ENCODE peak calls at places on chromosomes 5 and 9, in seven cellular contexts. L is cardiac muscle cell; B is CD8-positive, alpha-beta memory T cell; J is tibial nerve; O is PC-3; A is aorta; U is left lung. V is an unnamed sample.

GRCh38 chr5:66041612-66042011 is 102.5 kb upstream of the SREK1 start:
- DNase-seq in L (no peak), B (no peak), J (no peak), O (no peak), A (no peak), U (no peak), V (no peak)

GRCh38 chr5:103667068-103667467 is 104.5 kb upstream of the NUDT12 start:
- DNase-seq in L (no peak), B (no peak), J (no peak), O (peak; percentile 72), A (no peak), U (no peak), V (no peak)

GRCh38 chr5:144230806-144231205 is 60.1 kb downstream of the KCTD16 start:
- DNase-seq in L (no peak), B (no peak), J (no peak), O (no peak), A (no peak), U (no peak), V (no peak)

GRCh38 chr9:78365979-78366697 is 69.2 kb downstream of the PSAT1 start:
- DNase-seq in L (peak; percentile 22), B (no peak), J (no peak), O (peak; percentile 52), A (no peak), U (no peak), V (no peak)

GRCh38 chr5:176892663-176893062 is 6.5 kb downstream of the HK3 start:
- DNase-seq in L (no peak), B (no peak), J (no peak), O (no peak), A (no peak), U (no peak), V (no peak)

GRCh38 chr9:88605500-88606172 is 70.7 kb downstream of the NXNL2 start:
- DNase-seq in L (no peak), B (no peak), J (no peak), O (no peak), A (no peak), U (no peak), V (no peak)

GRCh38 chr5:36241636-36242533 is at the start of gene NADK2:
- DNase-seq in L (peak; percentile 97), B (peak; percentile 96), J (peak; percentile 93), O (peak; percentile 97), A (peak; percentile 98), U (peak; percentile 96), V (peak; percentile 96)

GRCh38 chr9:130482463-130482862 is 37.7 kb downstream of the ASS1 start:
- DNase-seq in L (peak; percentile 13), B (no peak), J (no peak), O (no peak), A (no peak), U (no peak), V (no peak)

GRCh38 chr9:137621131-137621757 is 2.4 kb downstream of the EHMT1 start:
- DNase-seq in L (no peak), B (no peak), J (no peak), O (peak; percentile 19), A (no peak), U (peak; percentile 3), V (no peak)

GRCh38 chr5:14429102-14429501 is 152.5 kb upstream of the OTULINL start:
- DNase-seq in L (peak; percentile 17), B (no peak), J (no peak), O (no peak), A (no peak), U (no peak), V (no peak)

GRCh38 chr9:33637881-33638280 is 113.8 kb downstream of the ANKRD18B start:
- DNase-seq in L (no peak), B (peak; percentile 0), J (no peak), O (no peak), A (no peak), U (no peak), V (no peak)

GRCh38 chr5:80251636-80252035 is 4.2 kb downstream of the SERINC5 start:
- DNase-seq in L (no peak), B (no peak), J (no peak), O (no peak), A (no peak), U (no peak), V (no peak)

GRCh38 chr9:136482046-136482792 is 621 bp downstream of the SEC16A start:
- DNase-seq in L (peak; percentile 21), B (peak; percentile 53), J (peak; percentile 29), O (peak; percentile 9), A (no peak), U (no peak), V (no peak)

GRCh38 chr5:135452366-135453030 is 347 bp upstream of the TIFAB start:
- DNase-seq in L (no peak), B (no peak), J (no peak), O (no peak), A (no peak), U (no peak), V (no peak)

GRCh38 chr5:131379723-131380122 is 115.9 kb downstream of the CDC42SE2 start:
- DNase-seq in L (no peak), B (peak; percentile 88), J (no peak), O (peak; percentile 61), A (no peak), U (no peak), V (peak; percentile 22)

GRCh38 chr9:107989544-107989943 is 500.0 kb upstream of the KLF4 start:
- DNase-seq in L (no peak), B (no peak), J (peak; percentile 52), O (no peak), A (no peak), U (no peak), V (no peak)

GRCh38 chr5:127802477-127802865 is 99.3 kb downstream of the CCDC192 start:
- DNase-seq in L (no peak), B (no peak), J (no peak), O (no peak), A (no peak), U (no peak), V (no peak)

DNA sequence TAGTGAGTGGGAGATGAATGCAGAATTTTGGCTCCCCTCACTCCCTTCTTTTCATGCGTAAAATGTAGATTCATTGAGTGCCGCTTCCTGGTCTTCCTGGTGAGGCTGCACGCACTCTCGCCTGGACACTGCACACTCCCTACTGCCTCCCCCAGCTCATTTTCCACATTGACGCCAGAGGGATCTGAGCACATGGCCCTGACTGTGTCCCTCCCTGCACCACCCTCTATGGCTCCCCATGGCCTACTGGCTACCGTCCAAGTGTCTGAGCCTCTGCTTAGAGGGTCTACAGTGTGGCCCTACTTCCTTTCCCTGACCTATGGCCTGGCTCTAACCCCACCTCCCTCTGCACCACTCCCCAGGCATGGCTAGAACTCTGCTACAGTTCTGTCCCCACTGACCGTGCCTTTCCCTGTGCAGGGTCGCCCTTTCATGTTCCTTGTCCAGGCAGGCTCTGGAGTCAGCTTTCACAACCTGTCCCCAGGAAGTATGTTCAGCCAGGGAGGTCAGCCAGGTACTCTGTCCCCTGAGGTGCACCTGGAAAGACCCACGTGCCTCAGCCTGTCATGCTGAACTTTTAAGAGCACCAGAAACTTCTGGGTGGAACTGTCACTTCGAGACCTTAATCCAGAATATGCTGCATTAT is 160.5 kb downstream of the COL23A1 start:
- DNase-seq in L (no peak), B (no peak), J (no peak), O (no peak), A (no peak), U (no peak), V (peak; percentile 89)
- H3K27ac ChIP-seq in L (no peak overlapping the region), B (no peak overlapping the region), J (no peak overlapping the region), O (no peak overlapping the region), A (no peak overlapping the region), U (no peak overlapping the region), V (peak overlapping the region; percentile 94)

GRCh38 chr5:73638344-73639095 is 12.5 kb downstream of the ARHGEF28 start:
- DNase-seq in L (no peak), B (no peak), J (no peak), O (peak; percentile 85), A (no peak), U (no peak), V (no peak)
- H3K4me1 ChIP-seq in L (no peaks in the 10 kb centered on the region), B (no peaks in the 10 kb centered on the region), J (no peaks in the 10 kb centered on the region), O (peaks cover 39% of the 10 kb centered on the region), A (no peaks in the 10 kb centered on the region), U (no peaks in the 10 kb centered on the region), V (peaks cover 47% of the 10 kb centered on the region)

GRCh38 chr5:267716-268115 is 3.7 kb upstream of the PDCD6 start:
- DNase-seq in L (no peak), B (no peak), J (no peak), O (no peak), A (no peak), U (no peak), V (no peak)

GRCh38 chr5:264346-264745 is 7.1 kb upstream of the PDCD6 start:
- DNase-seq in L (no peak), B (no peak), J (no peak), O (no peak), A (no peak), U (peak; percentile 67), V (no peak)

DNA sequence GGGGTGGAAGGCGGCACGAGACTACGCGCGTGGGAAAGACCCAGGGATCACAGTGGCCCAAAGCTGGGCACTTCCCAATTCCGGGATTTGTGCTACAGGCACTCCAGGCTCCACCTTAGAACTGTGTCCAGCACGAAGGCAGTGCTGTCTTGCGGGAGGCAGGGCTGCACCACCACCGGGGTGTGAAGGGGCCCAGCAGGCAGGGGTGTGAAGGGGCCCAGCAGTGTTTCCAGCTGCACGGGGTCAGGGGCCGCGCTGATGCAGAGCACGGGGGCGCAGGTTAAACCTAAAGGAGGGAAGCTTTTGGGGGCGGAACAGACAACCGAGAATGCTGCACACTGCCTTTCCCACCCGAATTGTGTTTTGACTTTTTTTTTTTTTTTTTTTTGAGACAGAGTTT is 1.1 kb upstream of the PDCD6 start:
- DNase-seq in L (no peak), B (no peak), J (no peak), O (no peak), A (no peak), U (peak; percentile 82), V (no peak)
- H3K4me3 ChIP-seq in L (no peak overlapping the region), B (no peak overlapping the region), J (no peak overlapping the region), O (peak overlapping the region; percentile 66), A (no peak overlapping the region), U (no peak overlapping the region), V (no peak overlapping the region)

DNA sequence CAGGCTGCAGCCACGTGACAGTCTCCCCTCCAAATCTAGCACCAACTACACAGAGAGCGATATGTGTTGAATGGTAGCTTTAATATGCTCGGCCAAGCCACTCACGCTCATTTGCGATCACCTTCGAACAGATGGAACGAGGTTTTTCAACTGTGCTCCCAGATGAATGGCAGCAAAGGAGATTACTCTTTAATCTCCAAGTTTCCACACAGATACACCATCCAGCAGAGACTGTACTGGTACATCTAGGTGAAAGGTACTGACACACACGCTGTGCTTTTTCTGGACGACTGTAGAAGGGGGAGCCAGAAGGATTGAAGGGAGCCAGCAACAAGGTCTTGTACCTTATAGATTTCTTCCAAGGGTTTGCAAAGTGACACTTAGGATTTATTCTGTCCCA is 263.9 kb downstream of the NR3C1 start:
- DNase-seq in L (no peak), B (no peak), J (no peak), O (no peak), A (no peak), U (no peak), V (no peak)
- H3K27ac ChIP-seq in L (peak overlapping the region; percentile 16), B (no peak overlapping the region), J (no peak overlapping the region), O (no peak overlapping the region), A (no peak overlapping the region), U (no peak overlapping the region), V (no peak overlapping the region)

DNA sequence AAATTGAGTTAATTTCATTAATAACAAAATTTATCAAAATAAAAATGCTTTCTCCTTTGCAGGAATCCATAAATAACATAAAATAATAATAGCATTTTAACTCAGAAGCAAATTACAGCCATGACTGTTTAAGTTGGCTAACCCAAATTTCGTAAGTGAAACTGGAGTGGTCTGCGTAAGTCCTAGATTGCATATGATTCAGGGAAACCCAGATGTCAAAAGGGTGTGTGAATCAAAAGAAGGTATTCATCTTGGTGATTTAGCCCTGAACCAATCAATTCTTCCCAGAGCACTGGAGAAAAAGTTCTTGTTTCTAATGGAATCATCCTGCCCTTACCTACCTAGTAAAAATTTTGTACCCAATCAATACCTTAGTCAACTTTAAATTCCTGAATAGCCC is 547.6 kb downstream of the RAB3C start:
- DNase-seq in L (no peak), B (no peak), J (no peak), O (no peak), A (no peak), U (no peak), V (no peak)
- H3K4me1 ChIP-seq in L (peaks cover 35% of the 10 kb centered on the region), B (peaks cover 37% of the 10 kb centered on the region), J (no peaks in the 10 kb centered on the region), O (peaks cover 19% of the 10 kb centered on the region), A (no peaks in the 10 kb centered on the region), U (peaks cover 9% of the 10 kb centered on the region), V (peaks cover 22% of the 10 kb centered on the region)

V was measured in thyroid gland.